ENCODE peak calls at places on chromosome 4, in seven cellular contexts. One of them, this sample, is unnamed.

GRCh38 chr4:1743551-1743950 is 22.2 kb downstream of the TACC3 start:
- DNase-seq in uterus: no peak
- DNase-seq in sigmoid colon: no peak
- DNase-seq in A673: no peak
- DNase-seq in IMR-90: no peak
- DNase-seq in CD8-positive, alpha-beta memory T cell: no peak
- DNase-seq in right atrium auricular region: no peak
- DNase-seq in this sample: no peak

GRCh38 chr4:149108626-149109025 is 666.4 kb upstream of the NR3C2 start:
- DNase-seq in CD8-positive, alpha-beta memory T cell: no peak
- DNase-seq in A673: no peak
- DNase-seq in right atrium auricular region: no peak
- DNase-seq in IMR-90: peak
- DNase-seq in uterus: no peak
- DNase-seq in sigmoid colon: no peak
- DNase-seq in this sample: no peak

GRCh38 chr4:1775731-1776500 is 17.2 kb upstream of the FGFR3 start:
- DNase-seq in sigmoid colon: no peak
- DNase-seq in IMR-90: no peak
- DNase-seq in uterus: no peak
- DNase-seq in A673: no peak
- DNase-seq in CD8-positive, alpha-beta memory T cell: no peak
- DNase-seq in right atrium auricular region: no peak
- DNase-seq in this sample: peak

GRCh38 chr4:48896845-48897244 is 9.7 kb downstream of the OCIAD2 start:
- DNase-seq in CD8-positive, alpha-beta memory T cell: no peak
- DNase-seq in sigmoid colon: no peak
- DNase-seq in IMR-90: no peak
- DNase-seq in uterus: no peak
- DNase-seq in right atrium auricular region: no peak
- DNase-seq in A673: no peak
- DNase-seq in this sample: no peak

GRCh38 chr4:77092832-77093800 is 17.3 kb upstream of the CCNI start:
- DNase-seq in sigmoid colon: no peak
- DNase-seq in IMR-90: no peak
- DNase-seq in CD8-positive, alpha-beta memory T cell: no peak
- DNase-seq in uterus: no peak
- DNase-seq in A673: peak
- DNase-seq in right atrium auricular region: no peak
- DNase-seq in this sample: no peak

GRCh38 chr4:25110653-25111329 is 49.5 kb downstream of the SEPSECS start:
- DNase-seq in A673: no peak
- DNase-seq in CD8-positive, alpha-beta memory T cell: no peak
- DNase-seq in uterus: no peak
- DNase-seq in sigmoid colon: no peak
- DNase-seq in IMR-90: no peak
- DNase-seq in right atrium auricular region: no peak
- DNase-seq in this sample: no peak

GRCh38 chr4:22515145-22515887 is 550 bp downstream of the ADGRA3 start:
- DNase-seq in right atrium auricular region: peak
- DNase-seq in CD8-positive, alpha-beta memory T cell: no peak
- DNase-seq in A673: peak
- DNase-seq in sigmoid colon: peak
- DNase-seq in uterus: peak
- DNase-seq in IMR-90: peak
- DNase-seq in this sample: peak

GRCh38 chr4:92303621-92304027 is at the start of gene GRID2:
- DNase-seq in uterus: no peak
- DNase-seq in A673: peak
- DNase-seq in right atrium auricular region: no peak
- DNase-seq in sigmoid colon: no peak
- DNase-seq in CD8-positive, alpha-beta memory T cell: no peak
- DNase-seq in IMR-90: peak
- DNase-seq in this sample: peak

GRCh38 chr4:38490753-38491446 is 173.1 kb upstream of the KLF3 start:
- DNase-seq in IMR-90: no peak
- DNase-seq in right atrium auricular region: no peak
- DNase-seq in uterus: no peak
- DNase-seq in A673: no peak
- DNase-seq in CD8-positive, alpha-beta memory T cell: no peak
- DNase-seq in sigmoid colon: no peak
- DNase-seq in this sample: no peak

GRCh38 chr4:38491854-38492478 is 172.0 kb upstream of the KLF3 start:
- DNase-seq in right atrium auricular region: no peak
- DNase-seq in CD8-positive, alpha-beta memory T cell: no peak
- DNase-seq in uterus: no peak
- DNase-seq in sigmoid colon: no peak
- DNase-seq in IMR-90: no peak
- DNase-seq in A673: no peak
- DNase-seq in this sample: no peak

GRCh38 chr4:38493068-38493467 is 170.9 kb upstream of the KLF3 start:
- DNase-seq in right atrium auricular region: no peak
- DNase-seq in uterus: no peak
- DNase-seq in CD8-positive, alpha-beta memory T cell: no peak
- DNase-seq in A673: no peak
- DNase-seq in sigmoid colon: no peak
- DNase-seq in IMR-90: no peak
- DNase-seq in this sample: no peak

GRCh38 chr4:38488891-38489861 is 174.8 kb upstream of the KLF3 start:
- DNase-seq in sigmoid colon: no peak
- DNase-seq in uterus: no peak
- DNase-seq in A673: peak
- DNase-seq in IMR-90: no peak
- DNase-seq in right atrium auricular region: no peak
- DNase-seq in CD8-positive, alpha-beta memory T cell: no peak
- DNase-seq in this sample: no peak

DNA sequence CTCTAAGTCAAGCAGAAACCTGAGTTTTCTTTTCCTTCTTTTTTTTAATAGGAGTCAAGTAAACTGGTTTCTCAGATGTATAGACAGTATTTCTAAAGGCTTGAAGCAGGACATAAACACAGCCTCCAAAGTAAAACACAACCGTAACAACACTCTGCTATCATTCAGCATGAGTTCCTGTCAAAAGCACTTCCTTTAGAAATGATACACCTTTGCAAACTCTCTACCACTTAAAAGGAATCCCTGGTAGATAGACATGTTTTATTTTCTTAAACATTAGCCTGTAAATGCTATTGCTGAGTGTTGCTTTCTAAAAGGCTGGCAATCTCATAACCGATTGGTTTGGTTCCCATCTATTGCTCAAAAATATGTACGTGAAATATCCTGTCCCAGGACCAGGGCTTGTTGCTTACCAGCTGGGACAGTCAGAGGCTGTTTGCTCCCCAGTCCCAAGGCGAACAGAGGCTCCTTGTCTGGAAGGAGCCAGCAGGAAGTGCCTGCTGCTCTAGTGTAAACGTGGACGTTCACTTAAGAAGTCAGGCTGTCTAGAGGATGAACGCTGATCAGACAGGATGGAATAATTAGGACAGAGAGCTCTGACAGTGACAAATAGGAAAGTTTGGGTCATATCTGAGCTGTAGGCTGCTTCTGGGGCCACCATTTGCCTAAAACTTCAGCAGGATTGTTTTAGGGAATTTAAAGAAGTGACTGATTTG is 173.9 kb upstream of the KLF3 start:
- DNase-seq in right atrium auricular region: peak
- DNase-seq in CD8-positive, alpha-beta memory T cell: peak
- DNase-seq in IMR-90: peak
- DNase-seq in uterus: no peak
- DNase-seq in sigmoid colon: peak
- DNase-seq in A673: peak
- DNase-seq in this sample: peak
- H3K27ac ChIP-seq in right atrium auricular region: peak
- H3K27ac ChIP-seq in CD8-positive, alpha-beta memory T cell: no peak
- H3K27ac ChIP-seq in IMR-90: no peak
- H3K27ac ChIP-seq in uterus: no peak
- H3K27ac ChIP-seq in sigmoid colon: peak
- H3K27ac ChIP-seq in A673: no peak
- H3K27ac ChIP-seq in this sample: no peak

DNA sequence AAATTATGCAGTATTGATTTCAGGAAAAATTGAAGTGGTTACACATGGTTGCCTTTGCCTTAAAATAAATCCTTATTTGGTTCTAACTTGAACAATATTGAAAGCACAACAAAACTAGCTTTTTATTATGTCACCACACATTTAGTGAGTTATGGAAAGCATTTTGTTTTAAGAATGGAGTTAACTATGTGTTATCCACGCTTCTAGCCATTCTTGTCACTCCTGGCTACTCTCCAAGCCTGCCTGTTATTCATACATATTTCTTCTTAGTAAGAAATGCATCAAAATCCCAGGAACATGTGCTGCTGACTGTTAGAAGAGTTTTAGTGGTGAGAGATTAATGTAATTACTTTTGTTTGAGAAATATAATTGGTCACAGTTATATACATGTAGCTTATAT is 73.9 kb downstream of the FAT4 start:
- DNase-seq in IMR-90: peak
- DNase-seq in CD8-positive, alpha-beta memory T cell: no peak
- DNase-seq in sigmoid colon: no peak
- DNase-seq in A673: peak
- DNase-seq in uterus: no peak
- DNase-seq in right atrium auricular region: no peak
- DNase-seq in this sample: no peak
- H3K27ac ChIP-seq in IMR-90: peak
- H3K27ac ChIP-seq in CD8-positive, alpha-beta memory T cell: no peak
- H3K27ac ChIP-seq in sigmoid colon: peak
- H3K27ac ChIP-seq in A673: peak
- H3K27ac ChIP-seq in uterus: no peak
- H3K27ac ChIP-seq in right atrium auricular region: peak
- H3K27ac ChIP-seq in this sample: no peak

GRCh38 chr4:146334862-146335449 is 120.6 kb downstream of the REELD1 start:
- DNase-seq in IMR-90: no peak
- DNase-seq in sigmoid colon: no peak
- DNase-seq in A673: peak
- DNase-seq in CD8-positive, alpha-beta memory T cell: no peak
- DNase-seq in right atrium auricular region: no peak
- DNase-seq in uterus: no peak
- DNase-seq in this sample: no peak

GRCh38 chr4:146336413-146336807 is 122.1 kb downstream of the REELD1 start:
- DNase-seq in A673: no peak
- DNase-seq in right atrium auricular region: no peak
- DNase-seq in uterus: no peak
- DNase-seq in IMR-90: peak
- DNase-seq in CD8-positive, alpha-beta memory T cell: no peak
- DNase-seq in sigmoid colon: no peak
- DNase-seq in this sample: no peak

GRCh38 chr4:146333895-146334262 is 119.5 kb downstream of the REELD1 start:
- DNase-seq in sigmoid colon: no peak
- DNase-seq in uterus: no peak
- DNase-seq in CD8-positive, alpha-beta memory T cell: no peak
- DNase-seq in IMR-90: no peak
- DNase-seq in A673: no peak
- DNase-seq in right atrium auricular region: no peak
- DNase-seq in this sample: no peak

GRCh38 chr4:146333187-146333894 is 119.0 kb downstream of the REELD1 start:
- DNase-seq in CD8-positive, alpha-beta memory T cell: no peak
- DNase-seq in IMR-90: peak
- DNase-seq in uterus: no peak
- DNase-seq in A673: peak
- DNase-seq in right atrium auricular region: no peak
- DNase-seq in sigmoid colon: no peak
- DNase-seq in this sample: no peak

DNA sequence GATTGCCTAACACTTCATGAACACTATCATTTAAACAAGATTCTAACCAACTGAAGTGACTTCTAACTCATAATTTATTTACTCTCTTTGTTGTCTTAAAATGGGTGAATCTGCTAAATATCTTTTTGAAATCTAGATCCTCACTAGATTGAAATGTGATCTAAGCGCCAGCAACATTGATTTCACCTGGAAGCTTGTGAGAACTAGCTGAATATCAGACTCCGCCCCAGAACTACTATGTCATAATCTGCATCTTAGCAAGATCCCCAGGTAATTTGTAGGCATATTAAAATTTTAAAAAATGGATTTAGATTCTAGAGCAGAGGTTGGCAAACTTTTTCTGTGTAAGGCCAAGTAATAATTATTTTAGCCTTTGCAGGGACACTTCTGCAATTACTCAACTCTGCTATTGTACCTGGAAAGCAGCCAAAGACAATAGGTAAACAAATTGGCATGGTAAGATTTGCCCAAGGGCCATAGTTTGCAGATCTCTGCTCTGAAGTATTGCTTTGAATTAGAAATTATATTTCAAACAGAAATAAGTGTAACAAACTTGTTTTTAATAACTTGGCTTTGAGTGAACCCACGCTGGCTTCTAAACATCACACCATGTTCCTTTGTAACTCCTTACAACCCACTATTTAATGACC is 121.5 kb downstream of the REELD1 start:
- DNase-seq in sigmoid colon: no peak
- DNase-seq in A673: no peak
- DNase-seq in CD8-positive, alpha-beta memory T cell: no peak
- DNase-seq in IMR-90: no peak
- DNase-seq in right atrium auricular region: no peak
- DNase-seq in uterus: no peak
- DNase-seq in this sample: no peak
- H3K27ac ChIP-seq in sigmoid colon: no peak
- H3K27ac ChIP-seq in A673: no peak
- H3K27ac ChIP-seq in CD8-positive, alpha-beta memory T cell: no peak
- H3K27ac ChIP-seq in IMR-90: no peak
- H3K27ac ChIP-seq in right atrium auricular region: no peak
- H3K27ac ChIP-seq in uterus: no peak
- H3K27ac ChIP-seq in this sample: no peak

GRCh38 chr4:159178147-159178541 is 75.3 kb downstream of the RAPGEF2 start:
- DNase-seq in A673: peak
- DNase-seq in IMR-90: peak
- DNase-seq in right atrium auricular region: no peak
- DNase-seq in sigmoid colon: no peak
- DNase-seq in uterus: no peak
- DNase-seq in CD8-positive, alpha-beta memory T cell: no peak
- DNase-seq in this sample: no peak

GRCh38 chr4:159177265-159178146 is 74.6 kb downstream of the RAPGEF2 start:
- DNase-seq in uterus: no peak
- DNase-seq in CD8-positive, alpha-beta memory T cell: no peak
- DNase-seq in A673: no peak
- DNase-seq in right atrium auricular region: no peak
- DNase-seq in sigmoid colon: no peak
- DNase-seq in IMR-90: no peak
- DNase-seq in this sample: no peak

GRCh38 chr4:159175165-159175988 is 72.5 kb downstream of the RAPGEF2 start:
- DNase-seq in uterus: peak
- DNase-seq in IMR-90: peak
- DNase-seq in sigmoid colon: peak
- DNase-seq in A673: peak
- DNase-seq in CD8-positive, alpha-beta memory T cell: peak
- DNase-seq in right atrium auricular region: peak
- DNase-seq in this sample: peak

GRCh38 chr4:159174645-159175147 is 71.8 kb downstream of the RAPGEF2 start:
- DNase-seq in sigmoid colon: no peak
- DNase-seq in CD8-positive, alpha-beta memory T cell: no peak
- DNase-seq in IMR-90: peak
- DNase-seq in A673: peak
- DNase-seq in uterus: no peak
- DNase-seq in right atrium auricular region: no peak
- DNase-seq in this sample: no peak

DNA sequence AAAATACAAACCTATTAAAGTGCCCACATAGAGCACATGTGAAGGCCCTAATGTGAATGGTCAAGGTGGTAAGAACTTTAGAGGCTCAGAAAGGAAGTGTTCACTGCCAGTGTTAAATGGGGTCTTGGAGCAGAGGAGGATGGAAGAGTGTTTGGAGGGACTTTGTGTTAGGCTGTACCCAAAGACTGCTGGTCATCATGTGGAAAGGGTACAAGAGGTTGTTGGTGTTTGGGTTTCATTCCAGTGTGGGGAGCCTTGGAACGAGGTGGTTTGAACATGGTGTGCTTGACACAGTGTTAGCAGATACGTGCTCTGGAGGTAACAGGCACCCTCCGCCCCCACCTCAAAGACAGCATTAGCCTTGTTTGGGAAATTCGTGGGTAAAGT is 73.1 kb downstream of the RAPGEF2 start:
- DNase-seq in CD8-positive, alpha-beta memory T cell: no peak
- DNase-seq in sigmoid colon: no peak
- DNase-seq in A673: no peak
- DNase-seq in IMR-90: no peak
- DNase-seq in uterus: no peak
- DNase-seq in right atrium auricular region: no peak
- DNase-seq in this sample: no peak
- H3K27ac ChIP-seq in CD8-positive, alpha-beta memory T cell: no peak
- H3K27ac ChIP-seq in sigmoid colon: peak
- H3K27ac ChIP-seq in A673: no peak
- H3K27ac ChIP-seq in IMR-90: peak
- H3K27ac ChIP-seq in uterus: no peak
- H3K27ac ChIP-seq in right atrium auricular region: no peak
- H3K27ac ChIP-seq in this sample: peak